ENCODE peak calls at places on chromosomes 7 and 10, in nine cellular contexts. K is cardiac fibroblast, W is NCI-H1092, F is K562, L is neural progenitor cell, N is mesenchymal stem cell, D is ACHN, Y is NAMALWA, G is T-cell. A is an unnamed sample.

GRCh38 chr10:114297136-114297705 is 58.2 kb downstream of the VWA2 start:
- DNase-seq in F (no peak), Y (no peak), N (no peak), L (no peak), D (no peak), K (no peak), G (no peak), W (no peak), A (no peak)

GRCh38 chr10:59240581-59241183 is 64.2 kb downstream of the PHYHIPL start:
- DNase-seq in G (no peak), K (peak), L (peak), N (peak), F (peak), W (no peak), D (peak), Y (peak), A (no peak)

GRCh38 chr7:30965372-30965771 is 1.6 kb downstream of the GHRHR start:
- DNase-seq in K (no peak), Y (no peak), L (no peak), G (no peak), D (no peak), F (no peak), N (no peak), W (no peak), A (no peak)

GRCh38 chr10:116444527-116445142 is 17.0 kb downstream of the PNLIPRP3 start:
- DNase-seq in L (peak), Y (peak), W (no peak), N (peak), K (peak), F (peak), D (peak), G (no peak), A (no peak)

GRCh38 chr10:129507216-129507615 is 40.2 kb downstream of the MGMT start:
- DNase-seq in K (no peak), N (no peak), G (no peak), Y (no peak), F (no peak), L (no peak), W (no peak), D (no peak), A (no peak)

GRCh38 chr10:43404675-43405221 is 4.2 kb downstream of the HNRNPF start:
- DNase-seq in N (no peak), W (no peak), L (no peak), G (no peak), F (peak), D (no peak), K (no peak), Y (peak), A (no peak)

GRCh38 chr10:9635691-9636090 is 1382.0 kb upstream of the CELF2 start:
- DNase-seq in L (no peak), N (peak), D (no peak), Y (no peak), F (no peak), G (no peak), W (no peak), K (peak), A (no peak)

GRCh38 chr7:85522070-85522469 is 335.2 kb upstream of the SEMA3D start:
- DNase-seq in N (no peak), F (no peak), D (no peak), G (no peak), K (no peak), L (no peak), Y (no peak), W (peak), A (no peak)

GRCh38 chr10:73788864-73789658 is 3.7 kb downstream of the ZSWIM8 start:
- DNase-seq in F (no peak), G (no peak), K (no peak), W (no peak), L (no peak), Y (no peak), D (no peak), N (no peak), A (no peak)

GRCh38 chr7:101099969-101100781 is 14.9 kb downstream of the TRIM56 start:
- DNase-seq in N (peak), W (no peak), G (no peak), Y (no peak), F (peak), D (peak), L (peak), K (peak), A (no peak)

GRCh38 chr10:102919992-102920736 is 2.1 kb downstream of the CNNM2 start:
- DNase-seq in F (no peak), G (no peak), W (no peak), Y (no peak), D (no peak), K (no peak), L (peak), N (no peak), A (no peak)

GRCh38 chr7:114255404-114255841 is 159.2 kb upstream of the FOXP2 start:
- DNase-seq in N (no peak), G (no peak), F (no peak), Y (no peak), D (no peak), K (no peak), W (no peak), L (no peak), A (no peak)

GRCh38 chr7:45294559-45294958 is 137.0 kb downstream of the RAMP3 start:
- DNase-seq in L (no peak), W (no peak), Y (no peak), N (no peak), F (no peak), K (no peak), D (no peak), G (no peak), A (no peak)

GRCh38 chr10:38008006-38008405 is 2.5 kb upstream of the ZNF33A start:
- DNase-seq in L (no peak), W (no peak), N (no peak), Y (no peak), G (no peak), F (no peak), K (no peak), D (no peak), A (no peak)

GRCh38 chr10:117096559-117097201 is 41.4 kb downstream of the VAX1 start:
- DNase-seq in G (no peak), Y (no peak), N (no peak), L (peak), W (no peak), F (no peak), D (no peak), K (no peak), A (no peak)

GRCh38 chr7:152145853-152146466 is 120.5 kb downstream of the GALNT11 start:
- DNase-seq in F (no peak), N (peak), W (no peak), Y (peak), L (peak), K (peak), D (peak), G (no peak), A (peak)

GRCh38 chr10:78772986-78773530 is 295.7 kb upstream of the ZMIZ1 start:
- DNase-seq in K (no peak), D (no peak), G (no peak), F (no peak), W (no peak), Y (no peak), L (no peak), N (no peak), A (no peak)